ENCODE peak calls at places on chromosomes 6 and 20, in five cellular contexts. One of them, this sample, is unnamed.
A peak's percentile ranks its signal among the peaks of the same experiment; 100 is the strongest.

GRCh38 chr20:22684072-22684762 is 99.8 kb upstream of the FOXA2 start:
- DNase-seq in activated B cell treated with CpG ODN at 0.5 μM for 24 hours: no peak
- DNase-seq in body of pancreas: peak; percentile 74
- DNase-seq in AG04450: peak; percentile 26
- DNase-seq in SK-N-SH: peak; percentile 58
- DNase-seq in this sample: peak; percentile 64

GRCh38 chr6:168892031-168892430 is 361.6 kb downstream of the THBS2 start:
- DNase-seq in activated B cell treated with CpG ODN at 0.5 μM for 24 hours: no peak
- DNase-seq in body of pancreas: no peak
- DNase-seq in AG04450: no peak
- DNase-seq in SK-N-SH: no peak
- DNase-seq in this sample: no peak

GRCh38 chr6:136927313-136927712 is 5.2 kb downstream of the SLC35D3 start:
- DNase-seq in activated B cell treated with CpG ODN at 0.5 μM for 24 hours: no peak
- DNase-seq in body of pancreas: peak; percentile 26
- DNase-seq in AG04450: no peak
- DNase-seq in SK-N-SH: peak; percentile 46
- DNase-seq in this sample: no peak

GRCh38 chr6:122717350-122717749 is 62.2 kb upstream of the FABP7 start:
- DNase-seq in activated B cell treated with CpG ODN at 0.5 μM for 24 hours: no peak
- DNase-seq in body of pancreas: no peak
- DNase-seq in AG04450: no peak
- DNase-seq in SK-N-SH: no peak
- DNase-seq in this sample: no peak

GRCh38 chr6:27650620-27651370 is 177.9 kb upstream of the ZNF184 start:
- DNase-seq in activated B cell treated with CpG ODN at 0.5 μM for 24 hours: no peak
- DNase-seq in body of pancreas: peak; percentile 24
- DNase-seq in AG04450: no peak
- DNase-seq in SK-N-SH: peak; percentile 61
- DNase-seq in this sample: peak; percentile 62

GRCh38 chr6:168097621-168098430 is 18.8 kb upstream of the FRMD1 start:
- DNase-seq in activated B cell treated with CpG ODN at 0.5 μM for 24 hours: no peak
- DNase-seq in body of pancreas: peak; percentile 83
- DNase-seq in AG04450: no peak
- DNase-seq in SK-N-SH: peak; percentile 82
- DNase-seq in this sample: no peak

GRCh38 chr6:80767808-80768207 is 661.3 kb downstream of the BCKDHB start:
- DNase-seq in activated B cell treated with CpG ODN at 0.5 μM for 24 hours: no peak
- DNase-seq in body of pancreas: no peak
- DNase-seq in AG04450: peak; percentile 24
- DNase-seq in SK-N-SH: no peak
- DNase-seq in this sample: no peak

GRCh38 chr6:82084324-82084920 is 163.1 kb downstream of the IBTK start:
- DNase-seq in activated B cell treated with CpG ODN at 0.5 μM for 24 hours: no peak
- DNase-seq in body of pancreas: no peak
- DNase-seq in AG04450: no peak
- DNase-seq in SK-N-SH: no peak
- DNase-seq in this sample: no peak

GRCh38 chr6:50819906-50820589 is 1.4 kb downstream of the TFAP2B start:
- DNase-seq in activated B cell treated with CpG ODN at 0.5 μM for 24 hours: no peak
- DNase-seq in body of pancreas: no peak
- DNase-seq in AG04450: no peak
- DNase-seq in SK-N-SH: no peak
- DNase-seq in this sample: no peak

GRCh38 chr6:133546098-133546497 is 304.9 kb downstream of the EYA4 start:
- DNase-seq in activated B cell treated with CpG ODN at 0.5 μM for 24 hours: no peak
- DNase-seq in body of pancreas: no peak
- DNase-seq in AG04450: peak; percentile 96
- DNase-seq in SK-N-SH: no peak
- DNase-seq in this sample: no peak

DNA sequence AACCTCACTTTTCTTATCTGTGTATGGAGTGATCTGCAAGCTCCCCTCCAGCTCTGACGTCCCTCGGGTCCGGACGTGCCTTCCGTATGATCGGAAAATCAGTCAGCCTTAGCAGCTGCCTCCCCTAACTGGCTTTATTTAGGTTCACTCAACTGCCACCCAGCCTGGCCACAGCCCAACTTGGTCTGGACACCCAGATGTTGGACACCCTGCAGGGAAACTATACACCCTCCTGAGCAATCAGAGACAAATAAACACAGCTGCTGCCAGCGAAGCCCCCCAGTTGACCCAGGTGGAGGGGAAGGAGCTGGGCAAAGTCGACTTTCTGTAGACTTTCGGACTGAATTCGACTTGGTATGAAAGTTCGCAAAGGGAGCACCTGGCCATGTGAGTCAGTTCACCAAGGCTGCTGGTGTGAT is 28.9 kb downstream of the TBC1D7 start:
- DNase-seq in activated B cell treated with CpG ODN at 0.5 μM for 24 hours: peak; percentile 60
- DNase-seq in body of pancreas: no peak
- DNase-seq in AG04450: no peak
- DNase-seq in SK-N-SH: no peak
- DNase-seq in this sample: no peak
- TF ChIP-seq CTCF in activated B cell treated with CpG ODN at 0.5 μM for 24 hours: no peak
- TF ChIP-seq CTCF in body of pancreas: no peak
- TF ChIP-seq CTCF in AG04450: no peak
- TF ChIP-seq CTCF in SK-N-SH: no peak
- TF ChIP-seq CTCF in this sample: no peak

GRCh38 chr6:5401845-5402738 is 140.8 kb downstream of the FARS2 start:
- DNase-seq in activated B cell treated with CpG ODN at 0.5 μM for 24 hours: no peak
- DNase-seq in body of pancreas: no peak
- DNase-seq in AG04450: no peak
- DNase-seq in SK-N-SH: no peak
- DNase-seq in this sample: no peak
- TF ChIP-seq CTCF in activated B cell treated with CpG ODN at 0.5 μM for 24 hours: no peak
- TF ChIP-seq CTCF in body of pancreas: no peak
- TF ChIP-seq CTCF in AG04450: peak; percentile 63
- TF ChIP-seq CTCF in SK-N-SH: peak; percentile 46
- TF ChIP-seq CTCF in this sample: peak; percentile 49

DNA sequence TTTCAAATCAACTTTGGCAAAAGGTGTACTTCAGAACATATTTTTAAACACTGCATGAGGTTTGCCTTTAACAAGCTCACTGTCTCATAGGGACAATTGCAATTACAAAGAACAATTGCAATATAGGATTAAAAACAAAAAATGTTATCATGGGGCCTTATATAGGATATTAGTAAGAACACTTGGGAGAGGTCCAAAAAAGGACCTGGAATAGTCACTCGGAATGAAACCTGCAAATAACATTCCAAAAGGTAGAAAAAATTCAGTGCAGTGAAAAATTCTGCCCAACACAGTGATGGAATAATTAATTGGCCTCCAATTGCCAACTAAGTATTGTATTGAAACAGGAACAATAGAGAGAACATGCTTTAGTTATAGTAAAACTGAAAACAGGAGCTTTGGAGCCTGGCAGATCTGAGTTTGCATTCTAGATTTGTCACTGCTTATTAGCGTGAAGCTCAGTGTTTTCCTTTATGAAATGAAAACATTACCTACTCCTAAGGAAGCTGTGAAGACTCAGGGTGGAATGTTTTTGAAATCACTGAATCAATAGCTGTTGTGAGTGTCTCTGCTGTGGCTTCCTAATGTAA is 172.6 kb upstream of the BMP5 start:
- DNase-seq in activated B cell treated with CpG ODN at 0.5 μM for 24 hours: no peak
- DNase-seq in body of pancreas: no peak
- DNase-seq in AG04450: no peak
- DNase-seq in SK-N-SH: no peak
- DNase-seq in this sample: no peak
- TF ChIP-seq CTCF in activated B cell treated with CpG ODN at 0.5 μM for 24 hours: no peak
- TF ChIP-seq CTCF in body of pancreas: no peak
- TF ChIP-seq CTCF in AG04450: no peak
- TF ChIP-seq CTCF in SK-N-SH: no peak
- TF ChIP-seq CTCF in this sample: no peak

GRCh38 chr20:9467995-9468394 is 46.4 kb upstream of the LAMP5 start:
- DNase-seq in activated B cell treated with CpG ODN at 0.5 μM for 24 hours: no peak
- DNase-seq in body of pancreas: no peak
- DNase-seq in AG04450: no peak
- DNase-seq in SK-N-SH: peak; percentile 44
- DNase-seq in this sample: no peak
- TF ChIP-seq CTCF in activated B cell treated with CpG ODN at 0.5 μM for 24 hours: no peak
- TF ChIP-seq CTCF in body of pancreas: peak; percentile 14
- TF ChIP-seq CTCF in AG04450: peak; percentile 47
- TF ChIP-seq CTCF in SK-N-SH: peak; percentile 76
- TF ChIP-seq CTCF in this sample: peak; percentile 62

GRCh38 chr20:9353180-9353915 is 161.0 kb upstream of the LAMP5 start:
- DNase-seq in activated B cell treated with CpG ODN at 0.5 μM for 24 hours: no peak
- DNase-seq in body of pancreas: no peak
- DNase-seq in AG04450: no peak
- DNase-seq in SK-N-SH: no peak
- DNase-seq in this sample: no peak
- TF ChIP-seq CTCF in activated B cell treated with CpG ODN at 0.5 μM for 24 hours: no peak
- TF ChIP-seq CTCF in body of pancreas: no peak
- TF ChIP-seq CTCF in AG04450: no peak
- TF ChIP-seq CTCF in SK-N-SH: no peak
- TF ChIP-seq CTCF in this sample: no peak

GRCh38 chr6:170376386-170377084 is 70.0 kb downstream of the FAM120B start:
- DNase-seq in activated B cell treated with CpG ODN at 0.5 μM for 24 hours: no peak
- DNase-seq in body of pancreas: no peak
- DNase-seq in AG04450: no peak
- DNase-seq in SK-N-SH: no peak
- DNase-seq in this sample: no peak
- TF ChIP-seq CTCF in activated B cell treated with CpG ODN at 0.5 μM for 24 hours: no peak
- TF ChIP-seq CTCF in body of pancreas: no peak
- TF ChIP-seq CTCF in AG04450: no peak
- TF ChIP-seq CTCF in SK-N-SH: no peak
- TF ChIP-seq CTCF in this sample: no peak

GRCh38 chr6:88165877-88166492 is at the start of gene CNR1:
- DNase-seq in activated B cell treated with CpG ODN at 0.5 μM for 24 hours: no peak
- DNase-seq in body of pancreas: peak; percentile 28
- DNase-seq in AG04450: no peak
- DNase-seq in SK-N-SH: peak; percentile 83
- DNase-seq in this sample: peak; percentile 69
- TF ChIP-seq CTCF in activated B cell treated with CpG ODN at 0.5 μM for 24 hours: no peak
- TF ChIP-seq CTCF in body of pancreas: no peak
- TF ChIP-seq CTCF in AG04450: no peak
- TF ChIP-seq CTCF in SK-N-SH: no peak
- TF ChIP-seq CTCF in this sample: peak; percentile 31

GRCh38 chr6:142301421-142302391 is at the start of gene ADGRG6:
- DNase-seq in activated B cell treated with CpG ODN at 0.5 μM for 24 hours: peak; percentile 16
- DNase-seq in body of pancreas: peak; percentile 41
- DNase-seq in AG04450: no peak
- DNase-seq in SK-N-SH: peak; percentile 26
- DNase-seq in this sample: peak; percentile 64
- TF ChIP-seq CTCF in activated B cell treated with CpG ODN at 0.5 μM for 24 hours: no peak
- TF ChIP-seq CTCF in body of pancreas: no peak
- TF ChIP-seq CTCF in AG04450: no peak
- TF ChIP-seq CTCF in SK-N-SH: no peak
- TF ChIP-seq CTCF in this sample: peak; percentile 43